ENCODE peak calls at places on chromosomes 2 and 18, in four cellular contexts. One of them, this sample, is unnamed. For H3K36me3 and H3K27me3, the result is how much of the 10 kb centered on the place peaks cover.

GRCh38 chr2:61220768-61221167 is 58.8 kb downstream of the C2orf74 start:
- DNase-seq in ovary: no peak
- DNase-seq in neuronal stem cell: no peak
- DNase-seq in spleen: no peak
- DNase-seq in this sample: no peak

GRCh38 chr2:26178746-26179436 is 6.0 kb downstream of the GAREM2 start:
- DNase-seq in ovary: peak
- DNase-seq in neuronal stem cell: peak
- DNase-seq in spleen: peak
- DNase-seq in this sample: peak

GRCh38 chr2:135121016-135121657 is 69.0 kb downstream of the RAB3GAP1 start:
- DNase-seq in ovary: no peak
- DNase-seq in neuronal stem cell: no peak
- DNase-seq in spleen: no peak
- DNase-seq in this sample: no peak

GRCh38 chr2:88126772-88127637 is 857 bp downstream of the FABP1 start:
- DNase-seq in ovary: no peak
- DNase-seq in neuronal stem cell: no peak
- DNase-seq in spleen: no peak
- DNase-seq in this sample: no peak

GRCh38 chr2:234289789-234290188 is 207.1 kb downstream of the ARL4C start:
- DNase-seq in ovary: no peak
- DNase-seq in neuronal stem cell: no peak
- DNase-seq in spleen: no peak
- DNase-seq in this sample: no peak

GRCh38 chr2:20378891-20379519 is 28.4 kb upstream of the PUM2 start:
- DNase-seq in ovary: peak
- DNase-seq in neuronal stem cell: peak
- DNase-seq in spleen: peak
- DNase-seq in this sample: peak

GRCh38 chr2:46805401-46805951 is 110.1 kb downstream of the MCFD2 start:
- DNase-seq in ovary: no peak
- DNase-seq in neuronal stem cell: no peak
- DNase-seq in spleen: no peak
- DNase-seq in this sample: no peak

GRCh38 chr2:95315801-95316411 is 18.8 kb downstream of the KCNIP3 start:
- DNase-seq in ovary: no peak
- DNase-seq in neuronal stem cell: no peak
- DNase-seq in spleen: peak
- DNase-seq in this sample: no peak

GRCh38 chr2:106184394-106184793 is 9.7 kb downstream of the UXS1 start:
- DNase-seq in ovary: no peak
- DNase-seq in neuronal stem cell: no peak
- DNase-seq in spleen: no peak
- DNase-seq in this sample: no peak

GRCh38 chr2:113077921-113078320 is 10.2 kb downstream of the IL1F10 start:
- DNase-seq in ovary: no peak
- DNase-seq in neuronal stem cell: no peak
- DNase-seq in spleen: no peak
- DNase-seq in this sample: no peak

GRCh38 chr2:88481937-88482336 is 29.4 kb upstream of the FOXI3 start:
- DNase-seq in ovary: no peak
- DNase-seq in neuronal stem cell: no peak
- DNase-seq in spleen: no peak
- DNase-seq in this sample: no peak

GRCh38 chr2:98020992-98021713 is 25.4 kb upstream of the TMEM131 start:
- DNase-seq in ovary: no peak
- DNase-seq in neuronal stem cell: no peak
- DNase-seq in spleen: no peak
- DNase-seq in this sample: peak

GRCh38 chr2:121147766-121148165 is 137.2 kb downstream of the TFCP2L1 start:
- DNase-seq in ovary: no peak
- DNase-seq in neuronal stem cell: no peak
- DNase-seq in spleen: no peak
- DNase-seq in this sample: no peak

GRCh38 chr2:161905389-161906046 is 168.5 kb downstream of the DPP4 start:
- DNase-seq in ovary: no peak
- DNase-seq in neuronal stem cell: no peak
- DNase-seq in spleen: peak
- DNase-seq in this sample: no peak

GRCh38 chr18:4641969-4642368 is 186.9 kb upstream of the DLGAP1 start:
- DNase-seq in ovary: no peak
- DNase-seq in neuronal stem cell: no peak
- DNase-seq in spleen: no peak
- DNase-seq in this sample: no peak

GRCh38 chr2:47404356-47404755 is 1.4 kb downstream of the MSH2 start:
- DNase-seq in ovary: no peak
- DNase-seq in neuronal stem cell: no peak
- DNase-seq in spleen: no peak
- DNase-seq in this sample: peak

GRCh38 chr2:174210861-174211260 is 37.5 kb downstream of the OLA1 start:
- DNase-seq in ovary: no peak
- DNase-seq in neuronal stem cell: no peak
- DNase-seq in spleen: no peak
- DNase-seq in this sample: no peak

GRCh38 chr2:120626566-120626965 is 109.1 kb upstream of the GLI2 start:
- DNase-seq in ovary: no peak
- DNase-seq in neuronal stem cell: no peak
- DNase-seq in spleen: peak
- DNase-seq in this sample: no peak

GRCh38 chr2:202375611-202376408 is at the start of gene BMPR2:
- DNase-seq in ovary: peak
- DNase-seq in neuronal stem cell: peak
- DNase-seq in spleen: peak
- DNase-seq in this sample: peak

GRCh38 chr2:75922191-75922590 is 211.5 kb upstream of the GCFC2 start:
- DNase-seq in ovary: no peak
- DNase-seq in neuronal stem cell: no peak
- DNase-seq in spleen: no peak
- DNase-seq in this sample: no peak

DNA sequence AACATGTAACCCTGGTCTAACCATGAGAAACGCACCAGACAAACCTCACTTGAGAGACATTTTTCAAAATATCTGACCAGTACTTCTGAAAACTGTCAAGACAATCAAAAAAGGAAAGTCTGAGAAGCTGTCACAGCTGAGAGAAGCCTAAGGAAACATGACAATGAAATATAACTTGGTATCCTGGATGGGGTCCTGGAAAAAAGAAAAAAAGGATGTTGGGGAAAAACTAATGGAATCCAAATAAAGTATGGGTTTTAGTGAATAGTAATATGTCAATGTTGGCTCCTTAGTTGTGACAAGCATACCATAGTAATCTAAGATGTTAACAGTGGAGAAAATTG is 9.3 kb upstream of the TXNDC2 start:
- DNase-seq in ovary: no peak
- DNase-seq in neuronal stem cell: no peak
- DNase-seq in spleen: no peak
- DNase-seq in this sample: no peak
- H3K4me3 ChIP-seq in ovary: no peak
- H3K4me3 ChIP-seq in neuronal stem cell: no peak
- H3K4me3 ChIP-seq in spleen: no peak
- H3K4me3 ChIP-seq in this sample: no peak

GRCh38 chr2:220962556-220962955 is 609.5 kb downstream of the EPHA4 start:
- DNase-seq in ovary: no peak
- DNase-seq in neuronal stem cell: no peak
- DNase-seq in spleen: no peak
- DNase-seq in this sample: no peak

GRCh38 chr2:220963930-220964329 is 608.2 kb downstream of the EPHA4 start:
- DNase-seq in ovary: no peak
- DNase-seq in neuronal stem cell: no peak
- DNase-seq in spleen: no peak
- DNase-seq in this sample: no peak

GRCh38 chr2:220956429-220956828 is 615.7 kb downstream of the EPHA4 start:
- DNase-seq in ovary: no peak
- DNase-seq in neuronal stem cell: no peak
- DNase-seq in spleen: no peak
- DNase-seq in this sample: no peak

GRCh38 chr2:220959391-220959802 is 612.7 kb downstream of the EPHA4 start:
- DNase-seq in ovary: no peak
- DNase-seq in neuronal stem cell: no peak
- DNase-seq in spleen: no peak
- DNase-seq in this sample: no peak

DNA sequence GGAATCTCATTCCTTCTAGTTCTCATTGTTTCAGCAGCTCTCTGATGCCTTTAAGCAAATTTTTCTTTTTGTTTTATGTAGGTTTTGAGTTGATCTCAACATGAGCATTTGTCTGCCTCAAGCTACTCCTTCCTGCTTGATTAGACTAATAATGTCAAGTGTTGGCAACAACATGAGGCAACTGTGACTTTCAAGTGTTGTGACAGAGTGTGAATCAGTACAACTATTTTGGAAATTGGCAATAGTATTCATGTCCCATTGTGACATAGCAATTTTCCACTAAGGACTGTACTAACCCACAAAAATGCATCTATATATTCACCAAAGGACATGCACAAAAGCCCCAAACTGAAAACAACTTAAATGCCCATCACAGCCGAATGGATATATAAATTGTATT is 610.6 kb downstream of the EPHA4 start:
- DNase-seq in ovary: no peak
- DNase-seq in neuronal stem cell: no peak
- DNase-seq in spleen: no peak
- DNase-seq in this sample: no peak
- H3K36me3 ChIP-seq in ovary: under half
- H3K36me3 ChIP-seq in neuronal stem cell: under half
- H3K36me3 ChIP-seq in spleen: under half
- H3K36me3 ChIP-seq in this sample: under half

GRCh38 chr2:159897720-159898119 is 99.7 kb upstream of the CD302 start:
- DNase-seq in ovary: no peak
- DNase-seq in neuronal stem cell: no peak
- DNase-seq in spleen: no peak
- DNase-seq in this sample: no peak
- H3K27me3 ChIP-seq in ovary: under half
- H3K27me3 ChIP-seq in neuronal stem cell: under half
- H3K27me3 ChIP-seq in spleen: under half
- H3K27me3 ChIP-seq in this sample: under half

DNA sequence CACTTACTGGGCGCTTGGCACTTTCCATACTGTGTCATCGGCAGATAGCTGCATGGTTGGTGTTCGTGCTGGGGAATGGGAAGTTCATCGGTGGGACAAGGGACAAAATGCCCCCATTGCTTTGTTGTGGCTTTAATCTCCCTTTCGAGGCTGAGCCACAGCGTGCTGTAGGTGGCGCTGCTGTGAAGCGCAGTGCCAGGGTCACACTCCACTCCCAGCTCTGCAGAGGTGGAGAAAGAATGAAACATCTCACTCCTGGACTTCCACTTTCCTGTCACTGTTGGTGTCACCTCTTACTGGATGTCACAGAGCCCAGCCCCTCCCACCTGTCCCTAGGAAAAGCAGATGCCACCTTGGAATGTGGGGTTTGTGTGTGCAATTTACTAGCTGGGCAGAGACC is 8.7 kb downstream of the TYMS start:
- DNase-seq in ovary: no peak
- DNase-seq in neuronal stem cell: no peak
- DNase-seq in spleen: no peak
- DNase-seq in this sample: peak
- H3K4me3 ChIP-seq in ovary: no peak
- H3K4me3 ChIP-seq in neuronal stem cell: no peak
- H3K4me3 ChIP-seq in spleen: no peak
- H3K4me3 ChIP-seq in this sample: no peak

DNA sequence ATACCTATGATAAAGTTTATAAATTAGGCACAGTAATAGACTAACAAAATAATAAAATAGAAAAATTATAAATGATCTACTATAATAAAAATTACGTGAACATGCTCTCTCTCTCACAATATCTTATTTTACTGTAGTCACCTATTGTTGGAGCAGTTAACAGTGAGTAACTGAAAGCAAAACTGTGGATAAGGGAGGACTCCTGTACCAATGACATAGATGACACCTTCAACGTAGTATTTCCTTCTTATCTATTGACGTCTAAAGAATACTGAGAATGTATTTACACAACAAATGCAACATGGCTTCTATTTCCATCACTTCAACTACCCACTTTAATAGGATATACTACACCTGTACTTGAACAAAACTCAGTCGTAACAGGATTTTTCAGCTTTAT is 31.5 kb downstream of the HNRNPLL start:
- DNase-seq in ovary: no peak
- DNase-seq in neuronal stem cell: no peak
- DNase-seq in spleen: no peak
- DNase-seq in this sample: no peak
- H3K36me3 ChIP-seq in ovary: under half
- H3K36me3 ChIP-seq in neuronal stem cell: under half
- H3K36me3 ChIP-seq in spleen: under half
- H3K36me3 ChIP-seq in this sample: under half

GRCh38 chr2:70891572-70892356 is 43.9 kb upstream of the ATP6V1B1 start:
- DNase-seq in ovary: no peak
- DNase-seq in neuronal stem cell: no peak
- DNase-seq in spleen: no peak
- DNase-seq in this sample: no peak
- H3K27me3 ChIP-seq in ovary: under half
- H3K27me3 ChIP-seq in neuronal stem cell: half or more
- H3K27me3 ChIP-seq in spleen: half or more
- H3K27me3 ChIP-seq in this sample: half or more

GRCh38 chr2:27441958-27442281 is 261 bp upstream of the KRTCAP3 start:
- DNase-seq in ovary: no peak
- DNase-seq in neuronal stem cell: no peak
- DNase-seq in spleen: no peak
- DNase-seq in this sample: no peak
- H3K4me3 ChIP-seq in ovary: no peak
- H3K4me3 ChIP-seq in neuronal stem cell: no peak
- H3K4me3 ChIP-seq in spleen: no peak
- H3K4me3 ChIP-seq in this sample: no peak

GRCh38 chr2:131126436-131126835 is 21.3 kb downstream of the PLEKHB2 start:
- DNase-seq in ovary: no peak
- DNase-seq in neuronal stem cell: no peak
- DNase-seq in spleen: no peak
- DNase-seq in this sample: no peak
- H3K36me3 ChIP-seq in ovary: under half
- H3K36me3 ChIP-seq in neuronal stem cell: under half
- H3K36me3 ChIP-seq in spleen: half or more
- H3K36me3 ChIP-seq in this sample: under half

GRCh38 chr2:127424598-127425379 is 6.6 kb downstream of the PROC start:
- DNase-seq in ovary: no peak
- DNase-seq in neuronal stem cell: no peak
- DNase-seq in spleen: no peak
- DNase-seq in this sample: no peak
- H3K27me3 ChIP-seq in ovary: under half
- H3K27me3 ChIP-seq in neuronal stem cell: under half
- H3K27me3 ChIP-seq in spleen: under half
- H3K27me3 ChIP-seq in this sample: under half

DNA sequence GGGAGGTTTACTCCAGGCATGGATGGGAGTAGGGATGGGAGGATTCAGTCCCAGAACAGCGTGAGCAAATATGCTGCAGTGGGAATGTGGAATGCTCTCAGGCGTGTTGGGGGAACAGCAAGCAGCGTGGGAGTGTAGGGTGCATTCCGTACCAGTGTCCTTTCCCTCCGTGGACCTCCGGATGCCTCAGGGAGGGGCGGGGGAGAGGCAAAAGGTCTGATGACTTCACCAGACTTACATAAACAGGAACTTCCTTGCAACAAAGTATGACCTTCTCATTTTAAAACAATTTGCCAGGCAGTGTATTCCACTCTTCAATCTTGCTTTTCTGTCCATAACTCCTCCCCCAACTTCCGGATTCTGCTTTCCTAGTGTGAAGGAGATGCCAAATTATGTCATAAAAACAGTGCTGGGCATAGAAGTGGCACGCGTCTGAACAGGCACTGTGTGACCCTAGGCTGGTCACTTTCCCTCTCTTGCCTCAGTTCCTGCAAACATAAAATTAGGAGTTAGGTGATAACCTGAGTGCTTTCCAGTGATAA is 36.9 kb downstream of the RPL37A start:
- DNase-seq in ovary: peak
- DNase-seq in neuronal stem cell: no peak
- DNase-seq in spleen: no peak
- DNase-seq in this sample: no peak
- H3K4me3 ChIP-seq in ovary: no peak
- H3K4me3 ChIP-seq in neuronal stem cell: no peak
- H3K4me3 ChIP-seq in spleen: no peak
- H3K4me3 ChIP-seq in this sample: no peak